ENCODE peak calls at places on chromosome 3, in nine cellular contexts. E is MG63; D is stimulated activated CD4-positive, alpha-beta T cell treated with anti-CD3 and anti-CD28 coated beads, Interleukin-1b, Interleukin-23, amount 100 ng/mL, for 24 hours; L is AG09319; P is activated naive CD8-positive, alpha-beta T cell treated with anti-CD3 and anti-CD28 coated beads, Interleukin-2, amount 50 U/mL, for 24 hours; W is body of pancreas; Q is mucosa of gallbladder; Z is astrocyte of the hippocampus; B is activated naive CD4-positive, alpha-beta T cell. N is an unnamed sample.

GRCh38 chr3:129413687-129414506 is 14.5 kb downstream of the EFCAB12 start:
- DNase-seq in B (no peak), E (peak), P (no peak), W (no peak), D (no peak), Q (peak), L (peak), Z (peak), N (no peak)

GRCh38 chr3:184758056-184758455 is 46.2 kb upstream of the MAGEF1 start:
- DNase-seq in Q (no peak), Z (no peak), L (no peak), W (no peak), P (no peak), D (no peak), B (no peak), E (no peak), N (no peak)

GRCh38 chr3:112602217-112602838 is 38.6 kb downstream of the CCDC80 start:
- DNase-seq in P (no peak), B (no peak), E (no peak), L (no peak), Q (no peak), Z (no peak), D (no peak), W (no peak), N (no peak)

GRCh38 chr3:185152433-185153169 is at the start of gene C3orf70:
- DNase-seq in E (peak), Z (peak), D (no peak), L (no peak), B (no peak), W (peak), Q (peak), P (peak), N (peak)

GRCh38 chr3:38046821-38047220 is 7.8 kb downstream of the DLEC1 start:
- DNase-seq in L (no peak), W (no peak), D (no peak), B (no peak), E (no peak), Z (no peak), P (no peak), Q (no peak), N (no peak)

GRCh38 chr3:197256836-197257444 is 41.5 kb downstream of the DLG1 start:
- DNase-seq in W (peak), B (no peak), L (peak), Z (peak), E (no peak), D (peak), Q (peak), P (peak), N (no peak)

GRCh38 chr3:40476478-40477470 is at the start of gene ZNF619:
- DNase-seq in Q (peak), L (peak), Z (peak), D (no peak), E (peak), W (peak), P (peak), B (peak), N (peak)

GRCh38 chr3:46461971-46462910 is 2.5 kb downstream of the LTF start:
- DNase-seq in L (no peak), P (no peak), Z (peak), B (no peak), D (no peak), W (no peak), E (no peak), Q (no peak), N (no peak)

GRCh38 chr3:58234516-58234931 is 3.1 kb upstream of the ABHD6 start:
- DNase-seq in Q (no peak), D (no peak), L (no peak), E (peak), B (no peak), Z (peak), W (no peak), P (no peak), N (no peak)

GRCh38 chr3:27138562-27138961 is 230.6 kb downstream of the NEK10 start:
- DNase-seq in D (no peak), W (no peak), L (no peak), P (no peak), Z (peak), B (no peak), E (no peak), Q (no peak), N (no peak)

GRCh38 chr3:71078723-71079525 is 504.6 kb downstream of the FOXP1 start:
- DNase-seq in W (no peak), P (no peak), D (no peak), Z (no peak), B (no peak), L (no peak), E (no peak), Q (no peak), N (no peak)

N was measured in NCI-H1930.